ENCODE peak calls at places on chromosomes 3 and 15, in four cellular contexts. One of them, this sample, is unnamed.

GRCh38 chr15:38540516-38540915 is 24.1 kb downstream of the RASGRP1 start:
- DNase-seq in adrenal gland: no peak
- DNase-seq in esophagus muscularis mucosa: peak; percentile 17
- DNase-seq in upper lobe of left lung: no peak
- DNase-seq in this sample: no peak

GRCh38 chr3:16883057-16883725 is 1.6 kb upstream of the PLCL2 start:
- DNase-seq in adrenal gland: no peak
- DNase-seq in esophagus muscularis mucosa: no peak
- DNase-seq in upper lobe of left lung: no peak
- DNase-seq in this sample: no peak

GRCh38 chr3:149382091-149382467 is 4.6 kb upstream of the TM4SF1 start:
- DNase-seq in adrenal gland: no peak
- DNase-seq in esophagus muscularis mucosa: no peak
- DNase-seq in upper lobe of left lung: no peak
- DNase-seq in this sample: no peak

GRCh38 chr3:126399348-126399730 is 4.6 kb downstream of the CFAP100 start:
- DNase-seq in adrenal gland: no peak
- DNase-seq in esophagus muscularis mucosa: no peak
- DNase-seq in upper lobe of left lung: no peak
- DNase-seq in this sample: no peak

GRCh38 chr15:60758961-60759729 is 280.2 kb upstream of the ICE2 start:
- DNase-seq in adrenal gland: no peak
- DNase-seq in esophagus muscularis mucosa: no peak
- DNase-seq in upper lobe of left lung: no peak
- DNase-seq in this sample: no peak

GRCh38 chr3:16290007-16290826 is 25.2 kb downstream of the OXNAD1 start:
- DNase-seq in adrenal gland: peak; percentile 29
- DNase-seq in esophagus muscularis mucosa: no peak
- DNase-seq in upper lobe of left lung: peak; percentile 40
- DNase-seq in this sample: peak; percentile 43

GRCh38 chr15:60343221-60343970 is 54.4 kb downstream of the ANXA2 start:
- DNase-seq in adrenal gland: no peak
- DNase-seq in esophagus muscularis mucosa: no peak
- DNase-seq in upper lobe of left lung: no peak
- DNase-seq in this sample: no peak

GRCh38 chr3:129365779-129366178 is 62.7 kb downstream of the EFCAB12 start:
- DNase-seq in adrenal gland: no peak
- DNase-seq in esophagus muscularis mucosa: no peak
- DNase-seq in upper lobe of left lung: no peak
- DNase-seq in this sample: no peak

GRCh38 chr15:50881121-50882048 is 27.1 kb upstream of the AP4E1 start:
- DNase-seq in adrenal gland: peak; percentile 47
- DNase-seq in esophagus muscularis mucosa: no peak
- DNase-seq in upper lobe of left lung: peak; percentile 31
- DNase-seq in this sample: no peak

GRCh38 chr3:184160456-184160855 is 5.3 kb downstream of the DVL3 start:
- DNase-seq in adrenal gland: no peak
- DNase-seq in esophagus muscularis mucosa: no peak
- DNase-seq in upper lobe of left lung: no peak
- DNase-seq in this sample: no peak

GRCh38 chr3:12869025-12869695 is 27.8 kb upstream of the RPL32 start:
- DNase-seq in adrenal gland: peak; percentile 42
- DNase-seq in esophagus muscularis mucosa: no peak
- DNase-seq in upper lobe of left lung: peak; percentile 68
- DNase-seq in this sample: no peak

GRCh38 chr15:58407366-58407765 is 24.4 kb upstream of the LIPC start:
- DNase-seq in adrenal gland: no peak
- DNase-seq in esophagus muscularis mucosa: peak; percentile 37
- DNase-seq in upper lobe of left lung: no peak
- DNase-seq in this sample: no peak

GRCh38 chr15:94297543-94297942 is 66.2 kb downstream of the MCTP2 start:
- DNase-seq in adrenal gland: no peak
- DNase-seq in esophagus muscularis mucosa: no peak
- DNase-seq in upper lobe of left lung: no peak
- DNase-seq in this sample: no peak

GRCh38 chr15:85800460-85801123 is 5.9 kb upstream of the KLHL25 start:
- DNase-seq in adrenal gland: peak; percentile 92
- DNase-seq in esophagus muscularis mucosa: no peak
- DNase-seq in upper lobe of left lung: peak; percentile 85
- DNase-seq in this sample: no peak

GRCh38 chr15:45205192-45205591 is 17.4 kb upstream of the SHF start:
- DNase-seq in adrenal gland: peak; percentile 66
- DNase-seq in esophagus muscularis mucosa: no peak
- DNase-seq in upper lobe of left lung: peak; percentile 65
- DNase-seq in this sample: peak; percentile 38

GRCh38 chr3:64238971-64239667 is 13.9 kb upstream of the PRICKLE2 start:
- DNase-seq in adrenal gland: peak; percentile 62
- DNase-seq in esophagus muscularis mucosa: peak; percentile 96
- DNase-seq in upper lobe of left lung: peak; percentile 33
- DNase-seq in this sample: peak; percentile 29

GRCh38 chr3:61387817-61388216 is 136.6 kb upstream of the FHIT start:
- DNase-seq in adrenal gland: no peak
- DNase-seq in esophagus muscularis mucosa: no peak
- DNase-seq in upper lobe of left lung: no peak
- DNase-seq in this sample: no peak

GRCh38 chr3:196941846-196942225 is 492 bp downstream of the NCBP2 start:
- DNase-seq in adrenal gland: no peak
- DNase-seq in esophagus muscularis mucosa: no peak
- DNase-seq in upper lobe of left lung: peak; percentile 42
- DNase-seq in this sample: peak; percentile 72

GRCh38 chr15:100900136-100900894 is 18.8 kb upstream of the LRRK1 start:
- DNase-seq in adrenal gland: no peak
- DNase-seq in esophagus muscularis mucosa: no peak
- DNase-seq in upper lobe of left lung: no peak
- DNase-seq in this sample: no peak

DNA sequence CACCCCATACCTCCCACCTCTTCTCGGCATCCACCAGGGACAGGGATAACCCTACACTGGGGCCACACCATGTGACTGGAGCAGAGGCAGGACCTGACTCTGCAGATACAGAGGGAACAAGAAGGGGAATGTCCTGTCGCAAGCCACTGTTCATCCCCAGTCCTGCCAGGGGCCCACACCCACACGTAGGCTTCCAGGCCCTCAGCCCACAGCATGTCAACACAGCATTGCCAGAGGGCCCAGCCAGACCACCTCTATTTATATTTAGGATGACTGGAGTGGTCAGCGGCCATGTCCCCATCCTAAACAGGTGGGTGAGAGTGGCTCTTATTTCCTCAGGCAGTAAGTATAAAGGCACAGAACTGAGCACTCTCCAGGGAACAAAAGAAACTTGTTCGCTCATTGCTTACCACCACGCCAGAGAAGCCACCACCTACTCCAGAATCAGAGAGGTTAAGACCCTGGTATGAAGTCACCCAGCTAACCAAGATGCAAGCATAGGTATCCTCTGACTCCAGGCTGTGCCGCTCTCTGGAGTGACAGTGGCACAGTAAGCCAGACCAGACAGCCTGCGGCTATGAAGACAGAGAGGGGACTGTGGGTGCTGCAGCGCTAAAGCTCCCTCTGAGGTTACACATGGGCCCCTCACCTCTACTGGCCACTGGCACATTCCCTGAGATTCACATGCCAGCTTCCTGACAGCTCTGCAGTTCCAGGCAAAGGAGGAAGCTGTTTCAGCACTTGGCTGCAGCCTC is 67.9 kb downstream of the LRIG1 start:
- DNase-seq in adrenal gland: no peak
- DNase-seq in esophagus muscularis mucosa: no peak
- DNase-seq in upper lobe of left lung: no peak
- DNase-seq in this sample: no peak
- H3K4me1 ChIP-seq in adrenal gland: no peaks in the 10 kb centered on the region
- H3K4me1 ChIP-seq in esophagus muscularis mucosa: peaks cover 89% of the 10 kb centered on the region
- H3K4me1 ChIP-seq in upper lobe of left lung: peaks cover 19% of the 10 kb centered on the region
- H3K4me1 ChIP-seq in this sample: peaks cover 75% of the 10 kb centered on the region

DNA sequence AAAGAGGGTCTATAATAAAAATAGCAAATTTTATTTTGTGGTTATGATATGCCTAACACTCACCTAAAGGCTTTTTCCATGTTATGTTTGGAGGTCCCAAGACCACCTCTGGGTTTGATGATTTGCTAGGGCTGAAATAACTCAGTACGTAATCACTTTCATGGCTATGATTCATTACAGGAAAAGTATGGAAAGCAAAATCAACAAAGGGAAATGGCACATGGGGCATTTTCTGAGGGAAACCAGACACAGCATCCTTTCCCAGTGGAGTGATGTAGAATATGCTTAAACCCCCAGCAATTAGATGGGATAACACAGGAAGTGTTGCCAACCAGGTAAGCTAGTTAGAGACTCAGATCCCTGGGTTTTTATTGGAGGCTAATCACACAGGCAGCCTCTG is 701.6 kb upstream of the CBLB start:
- DNase-seq in adrenal gland: no peak
- DNase-seq in esophagus muscularis mucosa: no peak
- DNase-seq in upper lobe of left lung: no peak
- DNase-seq in this sample: no peak
- H3K4me1 ChIP-seq in adrenal gland: no peaks in the 10 kb centered on the region
- H3K4me1 ChIP-seq in esophagus muscularis mucosa: no peaks in the 10 kb centered on the region
- H3K4me1 ChIP-seq in upper lobe of left lung: no peaks in the 10 kb centered on the region
- H3K4me1 ChIP-seq in this sample: no peaks in the 10 kb centered on the region

GRCh38 chr15:88454867-88455810 is 12.0 kb downstream of the MRPL46 start:
- DNase-seq in adrenal gland: peak; percentile 80
- DNase-seq in esophagus muscularis mucosa: peak; percentile 87
- DNase-seq in upper lobe of left lung: peak; percentile 64
- DNase-seq in this sample: no peak
- H3K4me1 ChIP-seq in adrenal gland: peaks cover 3% of the 10 kb centered on the region
- H3K4me1 ChIP-seq in esophagus muscularis mucosa: peaks cover 10% of the 10 kb centered on the region
- H3K4me1 ChIP-seq in upper lobe of left lung: peaks cover 9% of the 10 kb centered on the region
- H3K4me1 ChIP-seq in this sample: no peaks in the 10 kb centered on the region

GRCh38 chr15:67179411-67179995 is 75.0 kb downstream of the AAGAB start:
- DNase-seq in adrenal gland: no peak
- DNase-seq in esophagus muscularis mucosa: no peak
- DNase-seq in upper lobe of left lung: no peak
- DNase-seq in this sample: peak; percentile 7
- H3K4me1 ChIP-seq in adrenal gland: no peaks in the 10 kb centered on the region
- H3K4me1 ChIP-seq in esophagus muscularis mucosa: peaks cover 71% of the 10 kb centered on the region
- H3K4me1 ChIP-seq in upper lobe of left lung: peaks cover 36% of the 10 kb centered on the region
- H3K4me1 ChIP-seq in this sample: peaks cover 21% of the 10 kb centered on the region

GRCh38 chr3:56773588-56774330 is 28.0 kb downstream of the ARHGEF3 start:
- DNase-seq in adrenal gland: no peak
- DNase-seq in esophagus muscularis mucosa: no peak
- DNase-seq in upper lobe of left lung: no peak
- DNase-seq in this sample: no peak
- H3K4me1 ChIP-seq in adrenal gland: peaks cover 24% of the 10 kb centered on the region
- H3K4me1 ChIP-seq in esophagus muscularis mucosa: peaks cover 29% of the 10 kb centered on the region
- H3K4me1 ChIP-seq in upper lobe of left lung: peaks cover 49% of the 10 kb centered on the region
- H3K4me1 ChIP-seq in this sample: no peaks in the 10 kb centered on the region

GRCh38 chr3:31220431-31220830 is 312.3 kb upstream of the STT3B start:
- DNase-seq in adrenal gland: no peak
- DNase-seq in esophagus muscularis mucosa: no peak
- DNase-seq in upper lobe of left lung: no peak
- DNase-seq in this sample: no peak

GRCh38 chr3:31223278-31223677 is 309.4 kb upstream of the STT3B start:
- DNase-seq in adrenal gland: no peak
- DNase-seq in esophagus muscularis mucosa: no peak
- DNase-seq in upper lobe of left lung: no peak
- DNase-seq in this sample: no peak

GRCh38 chr3:31218082-31218481 is 314.6 kb upstream of the STT3B start:
- DNase-seq in adrenal gland: no peak
- DNase-seq in esophagus muscularis mucosa: no peak
- DNase-seq in upper lobe of left lung: no peak
- DNase-seq in this sample: no peak

GRCh38 chr3:31213869-31214486 is 318.7 kb upstream of the STT3B start:
- DNase-seq in adrenal gland: no peak
- DNase-seq in esophagus muscularis mucosa: no peak
- DNase-seq in upper lobe of left lung: no peak
- DNase-seq in this sample: no peak

GRCh38 chr3:31219131-31219843 is 313.4 kb upstream of the STT3B start:
- DNase-seq in adrenal gland: no peak
- DNase-seq in esophagus muscularis mucosa: no peak
- DNase-seq in upper lobe of left lung: no peak
- DNase-seq in this sample: no peak
- H3K4me1 ChIP-seq in adrenal gland: no peaks in the 10 kb centered on the region
- H3K4me1 ChIP-seq in esophagus muscularis mucosa: no peaks in the 10 kb centered on the region
- H3K4me1 ChIP-seq in upper lobe of left lung: no peaks in the 10 kb centered on the region
- H3K4me1 ChIP-seq in this sample: no peaks in the 10 kb centered on the region

DNA sequence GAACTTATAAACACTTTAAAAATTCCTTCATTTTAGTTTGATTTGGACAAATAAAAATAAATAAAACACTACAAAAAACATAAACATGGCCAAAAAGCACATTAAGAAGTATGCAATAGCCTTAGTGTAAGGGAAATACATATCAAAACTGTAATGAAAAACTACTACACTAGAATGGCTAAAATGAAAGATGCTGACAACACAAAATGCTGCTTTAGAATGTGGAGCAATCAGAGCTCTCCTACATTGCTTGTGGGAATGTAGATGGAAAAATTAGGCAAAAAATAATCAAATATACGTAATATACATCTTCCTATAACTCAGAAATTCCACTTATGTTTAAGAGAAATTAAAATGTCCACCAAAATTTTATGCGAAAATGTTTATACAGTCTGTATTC is 96.2 kb downstream of the ABI3BP start:
- DNase-seq in adrenal gland: no peak
- DNase-seq in esophagus muscularis mucosa: no peak
- DNase-seq in upper lobe of left lung: no peak
- DNase-seq in this sample: no peak
- H3K4me1 ChIP-seq in adrenal gland: no peaks in the 10 kb centered on the region
- H3K4me1 ChIP-seq in esophagus muscularis mucosa: peaks cover 3% of the 10 kb centered on the region
- H3K4me1 ChIP-seq in upper lobe of left lung: peaks cover 12% of the 10 kb centered on the region
- H3K4me1 ChIP-seq in this sample: no peaks in the 10 kb centered on the region

This sample was measured in tibial artery.